ENCODE peak calls at places on chromosomes 7 and 10, in seven cellular contexts. R, B, W, J, K, D and L are unnamed samples.

GRCh38 chr7:150973571-150974451 is 4.3 kb downstream of the KCNH2 start:
- DNase-seq in J (no peak), W (no peak), D (no peak), R (no peak), B (peak), K (no peak), L (no peak)

GRCh38 chr7:77415822-77416620 is at the start of gene GSAP:
- DNase-seq in R (peak), W (peak), K (peak), D (peak), B (peak), J (no peak), L (peak)

GRCh38 chr10:97939446-97939990 is 89.9 kb downstream of the GOLGA7B start:
- DNase-seq in W (no peak), K (no peak), B (no peak), R (no peak), J (no peak), D (no peak), L (no peak)

GRCh38 chr7:151276651-151277590 is 28.4 kb upstream of the SMARCD3 start:
- DNase-seq in W (peak), K (peak), R (peak), B (peak), D (peak), J (peak), L (peak)

GRCh38 chr10:113709221-113709838 is 29.6 kb downstream of the CASP7 start:
- DNase-seq in K (no peak), B (no peak), R (peak), W (peak), J (peak), D (no peak), L (peak)

GRCh38 chr7:75617634-75618234 is 121.0 kb downstream of the HIP1 start:
- DNase-seq in B (peak), J (no peak), K (peak), R (peak), W (peak), D (peak), L (no peak)

GRCh38 chr7:7183061-7183832 is 903 bp downstream of the C1GALT1 start:
- DNase-seq in J (no peak), K (peak), W (peak), D (peak), R (peak), B (no peak), L (peak)

GRCh38 chr7:32077806-32078205 is 7.6 kb upstream of the PDE1C start:
- DNase-seq in D (no peak), B (no peak), J (no peak), R (no peak), W (no peak), K (no peak), L (no peak)

GRCh38 chr10:119541459-119542356 is 811 bp downstream of the RGS10 start:
- DNase-seq in K (peak), R (no peak), B (peak), D (peak), W (no peak), J (no peak), L (no peak)

GRCh38 chr10:126380352-126381076 is 7.8 kb downstream of the ADAM12 start:
- DNase-seq in D (no peak), R (peak), J (no peak), B (no peak), W (no peak), K (no peak), L (no peak)